ENCODE peak calls at places on chromosomes 5 and 9, in nine cellular contexts. I is A549; W is fibroblast of pulmonary artery; S is CD4-positive, alpha-beta T cell; C is NT2/D1; H is activated naive CD4-positive, alpha-beta T cell treated with anti-CD3 and anti-CD28 coated beads, Interleukin-2, amount 50 U/mL, for 72 hours; L is coronary artery; Z is NCI-H1105; G is cardiac fibroblast. U is an unnamed sample.

GRCh38 chr9:82148849-82149544 is 160.4 kb downstream of the SPATA31D1 start:
- DNase-seq in I (no peak), W (peak; percentile 53), S (no peak), C (no peak), H (no peak), L (no peak), Z (no peak), G (peak; percentile 75), U (peak; percentile 76)

GRCh38 chr9:4425358-4426045 is 64.8 kb upstream of the SLC1A1 start:
- DNase-seq in I (no peak), W (peak; percentile 62), S (no peak), C (no peak), H (no peak), L (no peak), Z (no peak), G (peak; percentile 53), U (no peak)

GRCh38 chr5:136198453-136198852 is 5.5 kb upstream of the SMIM32 start:
- DNase-seq in I (no peak), W (no peak), S (no peak), C (no peak), H (no peak), L (peak; percentile 61), Z (no peak), G (no peak), U (no peak)

GRCh38 chr5:97967292-97967691 is 784.2 kb upstream of the RIOK2 start:
- DNase-seq in I (no peak), W (no peak), S (no peak), C (no peak), H (no peak), L (no peak), Z (no peak), G (no peak), U (no peak)

GRCh38 chr5:71922584-71923106 is 184.6 kb upstream of the MAP1B start:
- DNase-seq in I (peak; percentile 49), W (peak; percentile 90), S (no peak), C (peak; percentile 75), H (no peak), L (no peak), Z (no peak), G (peak; percentile 89), U (no peak)

GRCh38 chr5:56475689-56476486 is 242.8 kb upstream of the ANKRD55 start:
- DNase-seq in I (no peak), W (peak; percentile 33), S (no peak), C (no peak), H (no peak), L (peak; percentile 43), Z (no peak), G (peak; percentile 29), U (no peak)

GRCh38 chr5:93099902-93100347 is 481.1 kb downstream of the NR2F1-AS1 start:
- DNase-seq in I (no peak), W (no peak), S (no peak), C (no peak), H (no peak), L (no peak), Z (no peak), G (no peak), U (no peak)

GRCh38 chr9:111691686-111692329 is 30.4 kb downstream of the GNG10 start:
- DNase-seq in I (peak; percentile 16), W (peak; percentile 68), S (no peak), C (peak; percentile 8), H (no peak), L (no peak), Z (peak; percentile 24), G (peak; percentile 68), U (peak; percentile 35)

GRCh38 chr5:72647806-72648205 is 140.6 kb upstream of the ZNF366 start:
- DNase-seq in I (no peak), W (no peak), S (no peak), C (no peak), H (no peak), L (no peak), Z (no peak), G (no peak), U (no peak)

GRCh38 chr5:34695275-34696032 is 39.3 kb downstream of the RAI14 start:
- DNase-seq in I (no peak), W (no peak), S (no peak), C (no peak), H (no peak), L (no peak), Z (no peak), G (no peak), U (no peak)

GRCh38 chr5:111635151-111635945 is 121.6 kb downstream of the NREP start:
- DNase-seq in I (no peak), W (peak; percentile 11), S (no peak), C (no peak), H (no peak), L (no peak), Z (peak; percentile 63), G (peak; percentile 27), U (no peak)

GRCh38 chr5:95759634-95760033 is 28.5 kb downstream of the RHOBTB3 start:
- DNase-seq in I (no peak), W (peak; percentile 47), S (no peak), C (no peak), H (no peak), L (no peak), Z (no peak), G (peak; percentile 43), U (no peak)

GRCh38 chr9:97990259-97990658 is 7.1 kb downstream of the ANP32B start:
- DNase-seq in I (peak; percentile 63), W (peak; percentile 71), S (no peak), C (no peak), H (no peak), L (no peak), Z (no peak), G (peak; percentile 68), U (no peak)

GRCh38 chr5:33973271-33973670 is 11.2 kb downstream of the SLC45A2 start:
- DNase-seq in I (no peak), W (no peak), S (no peak), C (no peak), H (no peak), L (no peak), Z (no peak), G (no peak), U (no peak)

GRCh38 chr9:124468061-124468740 is 17.9 kb downstream of the ADGRD2 start:
- DNase-seq in I (no peak), W (no peak), S (no peak), C (no peak), H (no peak), L (no peak), Z (no peak), G (no peak), U (no peak)

GRCh38 chr5:173245319-173246134 is 10.5 kb upstream of the NKX2-5 start:
- DNase-seq in I (no peak), W (no peak), S (no peak), C (no peak), H (no peak), L (no peak), Z (no peak), G (no peak), U (no peak)

GRCh38 chr5:175614223-175614622 is 43.6 kb upstream of the HRH2 start:
- DNase-seq in I (no peak), W (no peak), S (no peak), C (no peak), H (no peak), L (no peak), Z (no peak), G (no peak), U (no peak)

GRCh38 chr5:136192526-136193395 is at the start of gene SMIM32:
- DNase-seq in I (no peak), W (peak; percentile 7), S (no peak), C (no peak), H (no peak), L (peak; percentile 62), Z (no peak), G (peak; percentile 4), U (peak; percentile 48)

GRCh38 chr5:127969651-127970050 is 113.9 kb upstream of the SLC12A2 start:
- DNase-seq in I (no peak), W (no peak), S (no peak), C (no peak), H (no peak), L (no peak), Z (no peak), G (no peak), U (no peak)